ENCODE peak calls at places on chromosomes 7 and 10, in five cellular contexts. One of them, this sample, is unnamed. For H3K4me1, the result is how much of the 10 kb centered on the place peaks cover.

GRCh38 chr7:55534262-55534915 is 37.9 kb downstream of the VOPP1 start:
- DNase-seq in heart left ventricle: peak
- DNase-seq in spleen: peak
- DNase-seq in prostate gland: no peak
- DNase-seq in ovary: no peak
- DNase-seq in this sample: peak

GRCh38 chr10:2867788-2868299 is 199.5 kb upstream of the PFKP start:
- DNase-seq in heart left ventricle: no peak
- DNase-seq in spleen: no peak
- DNase-seq in prostate gland: no peak
- DNase-seq in ovary: no peak
- DNase-seq in this sample: no peak

GRCh38 chr10:17652585-17652984 is 8.6 kb downstream of the STAM start:
- DNase-seq in heart left ventricle: no peak
- DNase-seq in spleen: no peak
- DNase-seq in prostate gland: no peak
- DNase-seq in ovary: no peak
- DNase-seq in this sample: no peak

GRCh38 chr10:31618541-31619291 is 299.7 kb downstream of the ZEB1 start:
- DNase-seq in heart left ventricle: peak
- DNase-seq in spleen: no peak
- DNase-seq in prostate gland: no peak
- DNase-seq in ovary: no peak
- DNase-seq in this sample: peak

GRCh38 chr10:29239569-29240472 is 49.0 kb upstream of the LYZL1 start:
- DNase-seq in heart left ventricle: no peak
- DNase-seq in spleen: no peak
- DNase-seq in prostate gland: no peak
- DNase-seq in ovary: no peak
- DNase-seq in this sample: no peak

GRCh38 chr10:74593470-74593869 is 232.9 kb upstream of the KAT6B start:
- DNase-seq in heart left ventricle: no peak
- DNase-seq in spleen: no peak
- DNase-seq in prostate gland: peak
- DNase-seq in ovary: no peak
- DNase-seq in this sample: no peak

GRCh38 chr10:112991888-112992491 is 41.9 kb downstream of the TCF7L2 start:
- DNase-seq in heart left ventricle: no peak
- DNase-seq in spleen: no peak
- DNase-seq in prostate gland: peak
- DNase-seq in ovary: no peak
- DNase-seq in this sample: no peak

GRCh38 chr10:70618663-70619062 is 16.1 kb upstream of the PRF1 start:
- DNase-seq in heart left ventricle: no peak
- DNase-seq in spleen: no peak
- DNase-seq in prostate gland: no peak
- DNase-seq in ovary: no peak
- DNase-seq in this sample: no peak

GRCh38 chr7:35386816-35387429 is 133.0 kb upstream of the TBX20 start:
- DNase-seq in heart left ventricle: peak
- DNase-seq in spleen: no peak
- DNase-seq in prostate gland: no peak
- DNase-seq in ovary: no peak
- DNase-seq in this sample: no peak

DNA sequence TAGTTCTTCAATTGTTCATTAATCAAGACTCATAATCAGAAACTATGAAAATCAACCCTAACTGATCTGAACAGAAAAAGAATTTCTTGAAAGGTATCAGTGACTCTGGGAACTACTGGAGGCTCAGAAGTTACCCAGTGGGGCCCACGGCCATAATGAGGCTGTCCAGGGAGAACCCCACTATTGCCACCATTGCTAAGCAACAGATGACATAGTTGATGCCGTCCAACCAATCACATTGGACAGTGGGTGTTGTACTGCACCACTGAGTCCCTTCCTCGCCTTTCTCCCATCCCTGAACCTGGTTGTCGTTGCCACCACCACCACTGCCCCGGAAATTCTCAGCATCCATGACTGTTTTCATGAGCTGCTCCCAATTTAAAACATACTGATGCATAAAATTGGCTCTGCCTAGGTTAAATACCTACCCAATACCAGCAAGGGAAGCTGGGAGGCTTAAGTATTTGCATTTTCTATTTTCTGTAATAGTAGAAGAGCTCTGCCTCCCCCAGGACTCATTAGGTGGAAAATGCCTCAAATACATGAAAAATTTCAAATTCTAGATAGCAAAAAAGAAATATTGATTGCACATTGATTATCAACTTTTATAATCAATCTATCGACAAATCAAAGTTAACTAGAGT is 26.7 kb upstream of the USP6NL start:
- DNase-seq in heart left ventricle: no peak
- DNase-seq in spleen: peak
- DNase-seq in prostate gland: no peak
- DNase-seq in ovary: no peak
- DNase-seq in this sample: no peak
- TF ChIP-seq POLR2A in heart left ventricle: no peak
- TF ChIP-seq POLR2A in spleen: no peak
- TF ChIP-seq POLR2A in prostate gland: no peak
- TF ChIP-seq POLR2A in ovary: no peak
- TF ChIP-seq POLR2A in this sample: no peak

DNA sequence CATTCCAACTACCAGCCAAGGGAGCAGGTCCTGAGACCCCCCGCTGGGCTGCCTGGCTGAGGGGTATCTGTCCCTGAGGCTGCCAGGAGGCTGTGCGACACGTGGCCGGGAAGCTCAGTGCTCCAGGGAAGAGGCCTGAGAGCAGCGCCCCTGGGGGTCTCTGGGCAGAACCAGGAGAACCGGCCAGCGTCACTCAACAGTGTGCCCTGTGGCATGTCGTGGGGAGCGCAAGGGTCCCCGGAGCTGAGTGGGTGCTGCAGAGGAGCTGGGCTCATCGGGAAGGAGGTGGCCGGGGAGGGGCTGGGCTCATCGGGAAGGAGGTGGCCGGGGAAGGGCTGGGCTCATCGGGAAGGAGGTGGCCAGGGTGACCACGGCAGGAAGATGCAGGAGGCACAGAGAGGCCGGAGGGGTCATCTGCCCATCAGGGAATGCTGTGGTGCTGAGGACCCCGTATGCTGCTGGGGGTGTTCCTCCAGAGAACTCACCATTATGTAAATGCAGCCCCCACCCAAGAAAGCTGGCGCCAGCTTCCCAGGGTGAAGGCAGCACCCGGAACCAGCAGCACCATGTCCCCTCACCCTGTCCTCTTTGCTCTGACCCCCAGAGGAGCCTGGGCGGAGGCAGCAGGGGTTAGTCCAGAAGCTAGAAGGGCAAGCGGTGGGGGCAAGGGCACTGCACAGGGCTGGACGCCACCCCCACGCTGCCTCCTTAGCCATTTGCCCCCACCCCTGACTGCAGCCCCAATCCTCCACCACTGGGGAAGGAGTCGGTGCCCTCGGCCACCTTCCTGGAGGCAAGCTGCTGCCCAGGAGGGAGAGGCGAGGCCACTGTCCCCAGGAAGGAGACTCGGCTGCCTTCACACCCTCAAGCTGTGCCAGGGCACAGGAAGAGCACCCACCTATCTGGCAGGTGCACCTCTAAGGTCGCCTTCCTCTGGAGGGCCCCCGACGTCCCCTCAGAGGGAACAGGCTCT is 33.3 kb downstream of the CALML3 start:
- DNase-seq in heart left ventricle: no peak
- DNase-seq in spleen: peak
- DNase-seq in prostate gland: no peak
- DNase-seq in ovary: peak
- DNase-seq in this sample: no peak
- H3K4me1 ChIP-seq in heart left ventricle: under half
- H3K4me1 ChIP-seq in spleen: under half
- H3K4me1 ChIP-seq in prostate gland: under half
- H3K4me1 ChIP-seq in ovary: under half
- H3K4me1 ChIP-seq in this sample: under half

DNA sequence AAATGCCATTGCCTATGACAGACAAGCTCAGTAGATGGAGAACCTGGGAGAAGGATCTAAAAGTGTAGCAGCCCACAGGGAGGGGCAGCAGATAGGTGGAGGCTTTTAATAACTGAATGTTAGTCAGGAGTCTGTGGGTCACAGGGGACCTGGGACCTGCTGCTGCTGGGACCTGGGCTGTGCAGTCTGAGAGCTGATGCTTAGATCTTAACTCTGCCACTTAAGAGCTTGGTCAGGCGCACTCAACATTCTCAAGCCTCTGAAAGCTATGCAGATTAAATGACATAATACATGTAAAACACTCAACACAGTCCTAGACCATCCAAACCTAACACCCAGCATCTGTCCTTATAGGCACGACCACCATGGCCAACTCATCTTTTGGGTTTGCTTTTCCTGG is 321.2 kb downstream of the PLXNA4 start:
- DNase-seq in heart left ventricle: no peak
- DNase-seq in spleen: no peak
- DNase-seq in prostate gland: no peak
- DNase-seq in ovary: no peak
- DNase-seq in this sample: no peak
- H3K4me3 ChIP-seq in heart left ventricle: no peak
- H3K4me3 ChIP-seq in spleen: no peak
- H3K4me3 ChIP-seq in prostate gland: no peak
- H3K4me3 ChIP-seq in ovary: no peak
- H3K4me3 ChIP-seq in this sample: no peak

DNA sequence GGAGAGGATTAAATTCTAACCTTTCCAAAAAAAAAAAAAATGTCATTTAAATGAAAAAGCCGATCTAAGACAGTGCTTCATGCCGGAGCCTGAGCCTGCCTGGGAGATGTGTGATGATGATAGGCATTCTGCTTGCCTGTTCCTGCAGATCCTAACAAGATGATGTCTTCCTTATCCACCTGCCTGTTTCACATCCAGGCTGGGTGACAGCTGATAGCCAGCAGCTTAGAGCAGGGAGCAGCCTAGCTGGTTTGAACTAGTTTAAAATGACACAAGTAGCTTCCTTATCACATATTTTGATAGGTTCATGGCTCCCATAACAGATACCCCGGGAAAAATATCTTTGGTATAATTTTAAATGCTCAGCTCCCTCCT is 96.7 kb upstream of the FGFR2 start:
- DNase-seq in heart left ventricle: no peak
- DNase-seq in spleen: no peak
- DNase-seq in prostate gland: no peak
- DNase-seq in ovary: no peak
- DNase-seq in this sample: no peak
- TF ChIP-seq POLR2A in heart left ventricle: no peak
- TF ChIP-seq POLR2A in spleen: no peak
- TF ChIP-seq POLR2A in prostate gland: no peak
- TF ChIP-seq POLR2A in ovary: no peak
- TF ChIP-seq POLR2A in this sample: no peak

GRCh38 chr7:3095046-3095445 is 51.4 kb upstream of the CARD11 start:
- DNase-seq in heart left ventricle: no peak
- DNase-seq in spleen: peak
- DNase-seq in prostate gland: no peak
- DNase-seq in ovary: no peak
- DNase-seq in this sample: no peak
- H3K4me1 ChIP-seq in heart left ventricle: under half
- H3K4me1 ChIP-seq in spleen: under half
- H3K4me1 ChIP-seq in prostate gland: under half
- H3K4me1 ChIP-seq in ovary: under half
- H3K4me1 ChIP-seq in this sample: under half

GRCh38 chr10:110005716-110006115 is 2.1 kb upstream of the ADD3 start:
- DNase-seq in heart left ventricle: peak
- DNase-seq in spleen: no peak
- DNase-seq in prostate gland: no peak
- DNase-seq in ovary: peak
- DNase-seq in this sample: peak
- H3K4me3 ChIP-seq in heart left ventricle: peak
- H3K4me3 ChIP-seq in spleen: peak
- H3K4me3 ChIP-seq in prostate gland: peak
- H3K4me3 ChIP-seq in ovary: peak
- H3K4me3 ChIP-seq in this sample: no peak

This sample was measured in body of pancreas.